ENCODE peak calls at places on chromosomes 7 and 10, in ten cellular contexts. One of them, this sample, is unnamed.

GRCh38 chr10:130029209-130029608 is 65.1 kb upstream of the EBF3 start:
- DNase-seq in SK-N-MC: no peak
- DNase-seq in stomach: no peak
- DNase-seq in sigmoid colon: no peak
- DNase-seq in GM12878: no peak
- DNase-seq in GM12891: no peak
- DNase-seq in prostate gland: no peak
- DNase-seq in transverse colon: no peak
- DNase-seq in suprapubic skin: no peak
- DNase-seq in HCT116: no peak
- DNase-seq in this sample: no peak

GRCh38 chr7:149625339-149625946 is 127.8 kb upstream of the ZNF746 start:
- DNase-seq in SK-N-MC: peak
- DNase-seq in stomach: peak
- DNase-seq in sigmoid colon: peak
- DNase-seq in GM12878: no peak
- DNase-seq in GM12891: peak
- DNase-seq in prostate gland: peak
- DNase-seq in transverse colon: peak
- DNase-seq in suprapubic skin: no peak
- DNase-seq in HCT116: peak
- DNase-seq in this sample: peak

GRCh38 chr7:6367701-6368211 is 80.0 kb downstream of the DAGLB start:
- DNase-seq in SK-N-MC: peak
- DNase-seq in stomach: no peak
- DNase-seq in sigmoid colon: no peak
- DNase-seq in GM12878: no peak
- DNase-seq in GM12891: no peak
- DNase-seq in prostate gland: no peak
- DNase-seq in transverse colon: no peak
- DNase-seq in suprapubic skin: no peak
- DNase-seq in HCT116: no peak
- DNase-seq in this sample: no peak

GRCh38 chr10:131332821-131333220 is 21.3 kb upstream of the TCERG1L start:
- DNase-seq in SK-N-MC: no peak
- DNase-seq in stomach: no peak
- DNase-seq in sigmoid colon: no peak
- DNase-seq in GM12878: no peak
- DNase-seq in GM12891: no peak
- DNase-seq in prostate gland: no peak
- DNase-seq in transverse colon: no peak
- DNase-seq in suprapubic skin: no peak
- DNase-seq in HCT116: no peak
- DNase-seq in this sample: no peak

GRCh38 chr7:114660007-114660406 is 245.4 kb downstream of the FOXP2 start:
- DNase-seq in SK-N-MC: no peak
- DNase-seq in stomach: no peak
- DNase-seq in sigmoid colon: no peak
- DNase-seq in GM12878: no peak
- DNase-seq in GM12891: no peak
- DNase-seq in prostate gland: no peak
- DNase-seq in transverse colon: no peak
- DNase-seq in suprapubic skin: no peak
- DNase-seq in HCT116: no peak
- DNase-seq in this sample: no peak

GRCh38 chr10:126314848-126315247 is 73.4 kb downstream of the ADAM12 start:
- DNase-seq in SK-N-MC: no peak
- DNase-seq in stomach: no peak
- DNase-seq in sigmoid colon: no peak
- DNase-seq in GM12878: no peak
- DNase-seq in GM12891: no peak
- DNase-seq in prostate gland: no peak
- DNase-seq in transverse colon: no peak
- DNase-seq in suprapubic skin: no peak
- DNase-seq in HCT116: no peak
- DNase-seq in this sample: no peak

GRCh38 chr7:147547252-147547897 is 1043.2 kb upstream of the C7orf33 start:
- DNase-seq in SK-N-MC: no peak
- DNase-seq in stomach: peak
- DNase-seq in sigmoid colon: no peak
- DNase-seq in GM12878: no peak
- DNase-seq in GM12891: no peak
- DNase-seq in prostate gland: no peak
- DNase-seq in transverse colon: peak
- DNase-seq in suprapubic skin: no peak
- DNase-seq in HCT116: no peak
- DNase-seq in this sample: no peak

GRCh38 chr10:83397806-83398205 is 741.5 kb upstream of the GHITM start:
- DNase-seq in SK-N-MC: no peak
- DNase-seq in stomach: no peak
- DNase-seq in sigmoid colon: no peak
- DNase-seq in GM12878: no peak
- DNase-seq in GM12891: no peak
- DNase-seq in prostate gland: no peak
- DNase-seq in transverse colon: no peak
- DNase-seq in suprapubic skin: no peak
- DNase-seq in HCT116: no peak
- DNase-seq in this sample: no peak

GRCh38 chr7:134941185-134941900 is 45.0 kb upstream of the AGBL3 start:
- DNase-seq in SK-N-MC: no peak
- DNase-seq in stomach: no peak
- DNase-seq in sigmoid colon: no peak
- DNase-seq in GM12878: no peak
- DNase-seq in GM12891: no peak
- DNase-seq in prostate gland: no peak
- DNase-seq in transverse colon: no peak
- DNase-seq in suprapubic skin: no peak
- DNase-seq in HCT116: no peak
- DNase-seq in this sample: no peak

GRCh38 chr7:147570390-147570789 is 1020.2 kb upstream of the C7orf33 start:
- DNase-seq in SK-N-MC: no peak
- DNase-seq in stomach: no peak
- DNase-seq in sigmoid colon: no peak
- DNase-seq in GM12878: no peak
- DNase-seq in GM12891: no peak
- DNase-seq in prostate gland: no peak
- DNase-seq in transverse colon: no peak
- DNase-seq in suprapubic skin: no peak
- DNase-seq in HCT116: no peak
- DNase-seq in this sample: no peak

GRCh38 chr10:99375444-99375843 is 46.3 kb downstream of the CNNM1 start:
- DNase-seq in SK-N-MC: no peak
- DNase-seq in stomach: no peak
- DNase-seq in sigmoid colon: no peak
- DNase-seq in GM12878: no peak
- DNase-seq in GM12891: no peak
- DNase-seq in prostate gland: no peak
- DNase-seq in transverse colon: no peak
- DNase-seq in suprapubic skin: no peak
- DNase-seq in HCT116: no peak
- DNase-seq in this sample: no peak

GRCh38 chr7:156157409-156158012 is 345.2 kb upstream of the SHH start:
- DNase-seq in SK-N-MC: no peak
- DNase-seq in stomach: no peak
- DNase-seq in sigmoid colon: no peak
- DNase-seq in GM12878: no peak
- DNase-seq in GM12891: no peak
- DNase-seq in prostate gland: no peak
- DNase-seq in transverse colon: no peak
- DNase-seq in suprapubic skin: no peak
- DNase-seq in HCT116: no peak
- DNase-seq in this sample: no peak

GRCh38 chr10:97278491-97278989 is 13.9 kb downstream of the ARHGAP19 start:
- DNase-seq in SK-N-MC: peak
- DNase-seq in stomach: no peak
- DNase-seq in sigmoid colon: no peak
- DNase-seq in GM12878: no peak
- DNase-seq in GM12891: no peak
- DNase-seq in prostate gland: no peak
- DNase-seq in transverse colon: no peak
- DNase-seq in suprapubic skin: no peak
- DNase-seq in HCT116: peak
- DNase-seq in this sample: no peak

GRCh38 chr7:128783143-128783799 is 7.7 kb upstream of the OPN1SW start:
- DNase-seq in SK-N-MC: peak
- DNase-seq in stomach: peak
- DNase-seq in sigmoid colon: peak
- DNase-seq in GM12878: no peak
- DNase-seq in GM12891: no peak
- DNase-seq in prostate gland: peak
- DNase-seq in transverse colon: peak
- DNase-seq in suprapubic skin: no peak
- DNase-seq in HCT116: peak
- DNase-seq in this sample: no peak
- TF ChIP-seq POLR2AphosphoS5 in SK-N-MC: no peak
- TF ChIP-seq POLR2AphosphoS5 in stomach: peak
- TF ChIP-seq POLR2AphosphoS5 in sigmoid colon: peak
- TF ChIP-seq POLR2AphosphoS5 in GM12878: no peak
- TF ChIP-seq POLR2AphosphoS5 in GM12891: no peak
- TF ChIP-seq POLR2AphosphoS5 in prostate gland: peak
- TF ChIP-seq POLR2AphosphoS5 in transverse colon: no peak
- TF ChIP-seq POLR2AphosphoS5 in suprapubic skin: no peak
- TF ChIP-seq POLR2AphosphoS5 in HCT116: no peak
- TF ChIP-seq POLR2AphosphoS5 in this sample: no peak

DNA sequence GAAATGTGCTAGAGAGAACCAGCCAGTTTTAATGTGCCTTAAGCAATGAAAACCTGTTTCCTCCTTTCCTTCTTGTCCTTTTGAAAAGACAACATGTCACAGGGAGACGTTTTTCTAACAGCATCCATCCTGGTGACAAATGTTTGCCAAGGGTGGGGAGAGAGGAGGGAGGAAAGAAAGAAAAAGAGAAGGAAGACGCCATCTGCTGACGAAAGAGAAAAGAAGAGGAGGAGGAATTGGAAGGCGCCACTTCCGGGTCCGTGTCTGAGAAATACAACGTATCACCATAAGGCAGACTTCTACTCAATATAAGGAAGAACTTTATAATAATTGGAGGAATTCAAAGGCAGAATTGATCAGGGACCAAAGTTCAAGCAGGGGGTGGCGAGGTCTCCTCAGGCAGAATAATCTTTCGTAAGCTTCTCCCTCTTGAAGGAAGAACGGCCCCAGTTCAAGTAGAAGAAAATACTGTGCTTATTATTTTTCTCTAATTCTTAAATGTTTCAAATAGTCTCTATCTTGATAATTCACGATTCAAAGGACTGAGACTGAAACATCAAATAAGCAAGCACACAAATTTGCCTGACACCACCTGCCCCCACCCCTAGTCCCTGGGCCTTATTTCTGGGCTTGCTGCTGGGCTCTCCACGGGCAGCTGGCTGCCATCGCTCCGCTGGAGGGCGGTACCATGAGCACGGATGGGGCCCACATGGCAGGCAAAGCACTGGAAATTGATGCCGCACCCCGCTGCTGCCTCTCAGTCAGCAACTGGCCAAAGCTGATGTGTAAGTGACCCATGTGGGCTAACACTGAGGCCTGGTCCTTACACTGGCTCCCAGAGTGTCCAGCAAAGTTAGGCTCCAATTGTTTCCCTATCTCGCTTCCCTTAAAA is 273.7 kb upstream of the KLF14 start:
- DNase-seq in SK-N-MC: no peak
- DNase-seq in stomach: peak
- DNase-seq in sigmoid colon: peak
- DNase-seq in GM12878: peak
- DNase-seq in GM12891: no peak
- DNase-seq in prostate gland: peak
- DNase-seq in transverse colon: peak
- DNase-seq in suprapubic skin: peak
- DNase-seq in HCT116: peak
- DNase-seq in this sample: no peak
- TF ChIP-seq POLR2AphosphoS5 in SK-N-MC: no peak
- TF ChIP-seq POLR2AphosphoS5 in stomach: no peak
- TF ChIP-seq POLR2AphosphoS5 in sigmoid colon: peak
- TF ChIP-seq POLR2AphosphoS5 in GM12878: no peak
- TF ChIP-seq POLR2AphosphoS5 in GM12891: no peak
- TF ChIP-seq POLR2AphosphoS5 in prostate gland: peak
- TF ChIP-seq POLR2AphosphoS5 in transverse colon: peak
- TF ChIP-seq POLR2AphosphoS5 in suprapubic skin: no peak
- TF ChIP-seq POLR2AphosphoS5 in HCT116: peak
- TF ChIP-seq POLR2AphosphoS5 in this sample: peak

GRCh38 chr10:6621536-6621935 is 41.5 kb upstream of the PRKCQ start:
- DNase-seq in SK-N-MC: no peak
- DNase-seq in stomach: no peak
- DNase-seq in sigmoid colon: no peak
- DNase-seq in GM12878: no peak
- DNase-seq in GM12891: no peak
- DNase-seq in prostate gland: no peak
- DNase-seq in transverse colon: no peak
- DNase-seq in suprapubic skin: no peak
- DNase-seq in HCT116: no peak
- DNase-seq in this sample: no peak
- TF ChIP-seq POLR2AphosphoS5 in SK-N-MC: no peak
- TF ChIP-seq POLR2AphosphoS5 in stomach: no peak
- TF ChIP-seq POLR2AphosphoS5 in sigmoid colon: no peak
- TF ChIP-seq POLR2AphosphoS5 in GM12878: no peak
- TF ChIP-seq POLR2AphosphoS5 in GM12891: no peak
- TF ChIP-seq POLR2AphosphoS5 in prostate gland: no peak
- TF ChIP-seq POLR2AphosphoS5 in transverse colon: no peak
- TF ChIP-seq POLR2AphosphoS5 in suprapubic skin: no peak
- TF ChIP-seq POLR2AphosphoS5 in HCT116: no peak
- TF ChIP-seq POLR2AphosphoS5 in this sample: no peak

DNA sequence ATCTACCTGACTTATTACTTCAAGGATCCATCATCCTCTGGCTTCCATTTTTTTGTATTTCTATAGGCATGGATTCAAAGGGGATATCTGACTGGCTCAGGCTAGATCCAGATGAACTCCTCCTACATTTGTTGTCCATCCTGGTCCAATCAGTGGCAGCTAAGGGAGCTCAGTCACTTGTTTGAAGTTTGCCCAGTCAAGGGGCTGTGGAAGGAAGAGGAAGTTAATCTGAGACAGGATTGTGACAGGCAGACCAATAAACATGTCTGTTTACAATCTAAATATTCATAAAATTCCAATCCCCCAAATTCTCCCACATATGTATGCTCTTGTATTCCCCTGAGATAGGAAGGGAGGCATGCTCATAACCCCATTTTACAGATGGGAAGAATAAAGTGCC is 48.7 kb downstream of the CAV1 start:
- DNase-seq in SK-N-MC: no peak
- DNase-seq in stomach: no peak
- DNase-seq in sigmoid colon: no peak
- DNase-seq in GM12878: no peak
- DNase-seq in GM12891: no peak
- DNase-seq in prostate gland: no peak
- DNase-seq in transverse colon: no peak
- DNase-seq in suprapubic skin: no peak
- DNase-seq in HCT116: no peak
- DNase-seq in this sample: no peak
- TF ChIP-seq POLR2AphosphoS5 in SK-N-MC: no peak
- TF ChIP-seq POLR2AphosphoS5 in stomach: no peak
- TF ChIP-seq POLR2AphosphoS5 in sigmoid colon: no peak
- TF ChIP-seq POLR2AphosphoS5 in GM12878: no peak
- TF ChIP-seq POLR2AphosphoS5 in GM12891: no peak
- TF ChIP-seq POLR2AphosphoS5 in prostate gland: no peak
- TF ChIP-seq POLR2AphosphoS5 in transverse colon: no peak
- TF ChIP-seq POLR2AphosphoS5 in suprapubic skin: no peak
- TF ChIP-seq POLR2AphosphoS5 in HCT116: no peak
- TF ChIP-seq POLR2AphosphoS5 in this sample: no peak

This sample was measured in GM12892.